ENCODE peak calls at places on chromosome 12, in four cellular contexts. N is PC-3, G is GM23248, B is GM23338. X is an unnamed sample.

GRCh38 chr12:95755236-95755865 is 35.2 kb downstream of the NTN4 start:
- DNase-seq in B (no peak), N (no peak), G (no peak), X (no peak)

GRCh38 chr12:13173012-13173441 is 23.5 kb upstream of the EMP1 start:
- DNase-seq in N (no peak), B (no peak), G (peak), X (no peak)

GRCh38 chr12:20798561-20798960 is 11.9 kb upstream of the SLCO1B3 start:
- DNase-seq in G (peak), B (peak), N (peak), X (peak)

GRCh38 chr12:66823857-66824570 is 145.1 kb upstream of the GRIP1 start:
- DNase-seq in N (peak), G (no peak), B (no peak), X (no peak)

GRCh38 chr12:118103601-118104382 is at the start of gene VSIG10:
- DNase-seq in G (peak), B (peak), N (peak), X (peak)

GRCh38 chr12:11719678-11720099 is 70.2 kb downstream of the ETV6 start:
- DNase-seq in B (peak), N (peak), G (peak), X (no peak)

GRCh38 chr12:67721216-67721615 is 72.7 kb downstream of the DYRK2 start:
- DNase-seq in B (no peak), G (peak), N (no peak), X (no peak)

GRCh38 chr12:106914796-106915634 is 40.7 kb upstream of the TMEM263 start:
- DNase-seq in N (no peak), G (no peak), B (no peak), X (no peak)

GRCh38 chr12:70236990-70237389 is 6.2 kb upstream of the CNOT2 start:
- DNase-seq in B (peak), N (no peak), G (no peak), X (no peak)

GRCh38 chr12:24838531-24838950 is 110.4 kb downstream of the BCAT1 start:
- DNase-seq in N (no peak), B (no peak), G (peak), X (no peak)

GRCh38 chr12:68964013-68964412 is 31.0 kb upstream of the CPM start:
- DNase-seq in N (no peak), B (no peak), G (no peak), X (no peak)

GRCh38 chr12:65533177-65533883 is 254.8 kb downstream of the MSRB3 start:
- DNase-seq in G (no peak), B (no peak), N (peak), X (no peak)

GRCh38 chr12:24227550-24227949 is 278.1 kb upstream of the SOX5 start:
- DNase-seq in N (no peak), G (no peak), B (no peak), X (no peak)

GRCh38 chr12:108683906-108684556 is 47.3 kb downstream of the CORO1C start:
- DNase-seq in G (peak), N (no peak), B (no peak), X (no peak)

GRCh38 chr12:127750076-127750840 is 516.7 kb upstream of the TMEM132C start:
- DNase-seq in N (no peak), B (no peak), G (peak), X (no peak)

GRCh38 chr12:50790081-50790480 is 26.2 kb downstream of the ATF1 start:
- DNase-seq in G (no peak), B (no peak), N (no peak), X (no peak)

GRCh38 chr12:92065018-92065499 is 80.6 kb downstream of the BTG1 start:
- DNase-seq in B (no peak), N (no peak), G (peak), X (peak)

GRCh38 chr12:46357438-46358324 is 14.9 kb downstream of the SLC38A2 start:
- DNase-seq in N (peak), B (peak), G (peak), X (no peak)

GRCh38 chr12:101992091-101992490 is 69.7 kb downstream of the WASHC3 start:
- DNase-seq in B (no peak), G (peak), N (no peak), X (no peak)

GRCh38 chr12:130765186-130765659 is 49.1 kb upstream of the RIMBP2 start:
- DNase-seq in N (peak), G (peak), B (no peak), X (peak)

GRCh38 chr12:19031032-19031431 is 98.5 kb upstream of the PLEKHA5 start:
- DNase-seq in B (no peak), N (peak), G (peak), X (no peak)

GRCh38 chr12:90021729-90022249 is 313.2 kb upstream of the ATP2B1 start:
- DNase-seq in B (no peak), N (no peak), G (no peak), X (no peak)

GRCh38 chr12:109715310-109716091 is 1.9 kb downstream of the FAM222A start:
- DNase-seq in N (no peak), G (peak), B (peak), X (no peak)

GRCh38 chr12:122669397-122670070 is 33.6 kb downstream of the HCAR2 start:
- DNase-seq in G (peak), N (peak), B (no peak), X (no peak)

GRCh38 chr12:116594325-116595038 is 35.3 kb downstream of the MAP1LC3B2 start:
- DNase-seq in B (no peak), G (no peak), N (no peak), X (peak)

GRCh38 chr12:122875590-122876220 is 20.2 kb downstream of the VPS37B start:
- DNase-seq in G (no peak), B (peak), N (no peak), X (peak)

GRCh38 chr12:91854725-91855124 is 290.9 kb downstream of the BTG1 start:
- DNase-seq in N (peak), G (peak), B (no peak), X (no peak)

GRCh38 chr12:117986705-117987469 is 18.1 kb upstream of the KSR2 start:
- DNase-seq in B (no peak), G (peak), N (peak), X (no peak)

GRCh38 chr12:130354407-130354806 is 16.7 kb downstream of the PIWIL1 start:
- DNase-seq in N (no peak), B (no peak), G (no peak), X (no peak)

GRCh38 chr12:120614873-120615272 is 25.6 kb upstream of the CABP1 start:
- DNase-seq in B (no peak), G (no peak), N (no peak), X (no peak)

GRCh38 chr12:120110550-120111501 is 5.7 kb downstream of the RAB35 start:
- DNase-seq in N (no peak), G (no peak), B (peak), X (peak)

GRCh38 chr12:69475237-69475984 is 5.2 kb downstream of the FRS2 start:
- DNase-seq in B (peak), N (no peak), G (peak), X (no peak)

GRCh38 chr12:12586879-12587675 is 24.4 kb upstream of the DUSP16 start:
- DNase-seq in N (peak), G (no peak), B (no peak), X (no peak)

GRCh38 chr12:86712425-86712843 is 456.2 kb upstream of the MGAT4C start:
- DNase-seq in N (peak), G (peak), B (no peak), X (no peak)

GRCh38 chr12:65965358-65965757 is 141.1 kb downstream of the HMGA2 start:
- DNase-seq in B (peak), G (peak), N (peak), X (no peak)

GRCh38 chr12:117161460-117162166 is 28.7 kb downstream of the FBXO21 start:
- DNase-seq in G (no peak), N (no peak), B (no peak), X (no peak)

GRCh38 chr12:68158427-68158826 is 1.1 kb downstream of the IFNG start:
- DNase-seq in B (peak), G (peak), N (peak), X (peak)

GRCh38 chr12:123532808-123533649 is 490 bp downstream of the RILPL1 start:
- DNase-seq in B (peak), G (peak), N (peak), X (peak)

GRCh38 chr12:54032220-54032619 is 630 bp upstream of the HOXC5 start:
- DNase-seq in N (no peak), B (no peak), G (no peak), X (no peak)

GRCh38 chr12:54032627-54033100 is at the start of gene HOXC5:
- DNase-seq in G (peak), N (peak), B (peak), X (peak)

GRCh38 chr12:54033980-54034783 is 1.3 kb downstream of the HOXC5 start:
- DNase-seq in N (no peak), G (peak), B (peak), X (no peak)

GRCh38 chr12:54034784-54035310 is 2.0 kb downstream of the HOXC5 start:
- DNase-seq in N (no peak), B (peak), G (peak), X (no peak)

DNA sequence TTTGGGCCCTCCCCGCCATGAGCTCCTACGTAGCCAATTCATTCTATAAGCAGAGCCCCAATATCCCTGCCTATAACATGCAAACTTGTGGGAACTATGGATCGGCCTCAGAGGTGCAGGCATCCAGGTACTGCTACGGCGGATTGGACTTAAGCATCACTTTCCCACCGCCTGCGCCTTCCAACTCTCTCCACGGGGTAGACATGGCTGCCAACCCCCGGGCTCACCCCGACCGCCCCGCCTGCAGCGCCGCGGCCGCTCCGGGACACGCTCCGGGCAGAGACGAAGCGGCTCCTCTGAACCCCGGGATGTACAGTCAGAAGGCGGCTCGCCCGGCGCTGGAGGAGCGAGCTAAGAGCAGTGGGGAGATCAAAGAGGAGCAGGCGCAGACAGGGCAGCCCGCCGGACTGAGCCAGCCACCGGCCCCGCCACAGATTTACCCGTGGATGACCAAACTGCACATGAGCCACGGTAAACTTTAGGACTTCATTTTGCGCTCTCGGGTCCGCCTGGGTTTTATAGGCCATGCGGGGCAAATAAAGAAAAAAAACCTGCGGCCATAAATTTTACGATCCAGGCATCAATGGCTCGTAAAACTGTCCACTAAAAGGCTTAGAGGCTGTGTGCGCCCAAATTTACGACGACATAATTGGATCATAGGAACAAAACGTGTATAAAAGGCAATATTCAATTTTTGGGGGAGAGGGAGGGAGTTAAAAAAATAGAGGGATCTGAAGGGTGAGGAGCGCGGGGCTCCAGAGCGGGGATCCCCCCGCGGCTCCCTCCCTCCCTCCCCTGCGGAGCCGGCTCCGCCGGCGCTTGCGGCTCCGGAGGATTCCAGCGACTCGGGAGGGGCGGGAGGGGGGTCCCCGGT is 493 bp downstream of the HOXC5 start:
- DNase-seq in G (peak), B (peak), N (peak), X (no peak)
- TF ChIP-seq EZH2phosphoT487 in G (no peak), B (peak), N (peak), X (no peak)

DNA sequence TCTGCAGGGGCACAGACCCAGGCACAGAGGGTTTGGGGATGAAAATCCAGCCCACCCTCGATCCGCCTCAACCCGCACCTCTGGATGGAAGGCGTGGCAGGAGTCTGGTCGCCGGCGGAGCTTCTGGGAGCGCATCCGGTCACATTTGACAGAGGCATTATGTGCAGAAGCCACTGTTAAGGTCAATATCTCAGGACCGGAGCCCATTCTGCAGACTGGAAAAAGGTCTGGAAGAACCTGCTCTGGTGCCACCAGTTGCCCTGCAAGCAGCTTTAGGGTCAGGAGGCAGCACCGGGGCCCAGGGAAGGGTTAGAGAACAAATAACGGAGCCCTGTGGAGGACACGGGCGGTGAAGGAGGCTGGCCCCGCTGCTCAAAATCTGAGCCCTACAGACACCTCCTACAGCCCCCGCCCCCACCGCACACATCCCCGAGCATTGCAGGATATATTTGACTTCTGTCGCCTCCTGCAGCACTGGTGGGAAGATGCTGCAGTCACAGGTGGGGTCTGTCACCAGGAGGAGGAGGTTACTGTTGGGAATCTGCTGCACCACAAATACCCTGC is 25.1 kb upstream of the LRTM2 start:
- DNase-seq in N (no peak), G (no peak), B (no peak), X (peak)
- H2AFZ ChIP-seq in N (peak), G (peak), B (peak), X (peak)

GRCh38 chr12:52130695-52131094 is 51.2 kb downstream of the SMIM41 start:
- DNase-seq in B (peak), G (no peak), N (no peak), X (no peak)
- TF ChIP-seq EZH2phosphoT487 in B (no peak), G (no peak), N (no peak), X (no peak)

GRCh38 chr12:53232641-53233538 is 881 bp upstream of the RARG start:
- DNase-seq in G (peak), N (peak), B (peak), X (no peak)

GRCh38 chr12:53231859-53232640 is at the start of gene RARG:
- DNase-seq in N (peak), B (peak), G (peak), X (no peak)

GRCh38 chr12:53235164-53235563 is 3.2 kb upstream of the RARG start:
- DNase-seq in N (no peak), B (no peak), G (no peak), X (no peak)

GRCh38 chr12:53234236-53234635 is 2.2 kb upstream of the RARG start:
- DNase-seq in N (no peak), B (peak), G (peak), X (no peak)

DNA sequence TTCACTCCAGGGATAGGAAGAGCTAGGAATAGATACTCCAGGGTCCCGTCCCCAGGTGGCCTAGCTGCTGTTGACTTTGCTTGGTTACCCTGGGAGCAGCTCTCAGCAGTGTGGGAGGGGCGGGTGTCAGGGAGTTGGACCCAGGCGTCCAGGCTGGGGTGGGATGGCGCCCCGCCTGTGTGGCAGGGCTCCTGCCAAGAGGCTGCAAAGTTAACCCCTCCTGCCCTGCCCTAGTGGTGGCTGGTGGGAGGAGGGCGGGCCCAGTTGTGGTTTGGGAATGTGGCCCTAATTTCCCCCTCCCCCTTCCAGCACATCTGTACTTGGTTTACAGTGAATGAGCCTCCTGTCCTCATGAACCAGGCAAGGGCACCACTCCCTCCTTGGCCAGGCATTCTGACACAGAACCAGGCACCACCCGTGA is 1.7 kb upstream of the RARG start:
- DNase-seq in G (peak), B (peak), N (no peak), X (no peak)
- H2AFZ ChIP-seq in G (peak), B (peak), N (no peak), X (no peak)

GRCh38 chr12:78402366-78403134 is 462.0 kb upstream of the SYT1 start:
- DNase-seq in N (no peak), B (no peak), G (no peak), X (no peak)
- TF ChIP-seq EZH2phosphoT487 in N (no peak), B (no peak), G (no peak), X (no peak)

GRCh38 chr12:31835276-31835882 is 106.6 kb upstream of the AMN1 start:
- DNase-seq in B (no peak), G (no peak), N (no peak), X (peak)
- H2AFZ ChIP-seq in B (no peak), G (no peak), N (no peak), X (peak)

GRCh38 chr12:81257952-81258551 is 180.2 kb downstream of the ACSS3 start:
- DNase-seq in G (peak), B (peak), N (peak), X (peak)

GRCh38 chr12:81255947-81256346 is 178.1 kb downstream of the ACSS3 start:
- DNase-seq in G (no peak), B (peak), N (no peak), X (no peak)

GRCh38 chr12:81253360-81253759 is 175.5 kb downstream of the ACSS3 start:
- DNase-seq in G (no peak), B (no peak), N (no peak), X (no peak)

GRCh38 chr12:81255456-81255855 is 177.6 kb downstream of the ACSS3 start:
- DNase-seq in G (no peak), N (no peak), B (no peak), X (no peak)

GRCh38 chr12:81252228-81252627 is 174.3 kb downstream of the ACSS3 start:
- DNase-seq in N (no peak), G (peak), B (no peak), X (no peak)
- TF ChIP-seq EZH2phosphoT487 in N (no peak), G (no peak), B (no peak), X (no peak)

DNA sequence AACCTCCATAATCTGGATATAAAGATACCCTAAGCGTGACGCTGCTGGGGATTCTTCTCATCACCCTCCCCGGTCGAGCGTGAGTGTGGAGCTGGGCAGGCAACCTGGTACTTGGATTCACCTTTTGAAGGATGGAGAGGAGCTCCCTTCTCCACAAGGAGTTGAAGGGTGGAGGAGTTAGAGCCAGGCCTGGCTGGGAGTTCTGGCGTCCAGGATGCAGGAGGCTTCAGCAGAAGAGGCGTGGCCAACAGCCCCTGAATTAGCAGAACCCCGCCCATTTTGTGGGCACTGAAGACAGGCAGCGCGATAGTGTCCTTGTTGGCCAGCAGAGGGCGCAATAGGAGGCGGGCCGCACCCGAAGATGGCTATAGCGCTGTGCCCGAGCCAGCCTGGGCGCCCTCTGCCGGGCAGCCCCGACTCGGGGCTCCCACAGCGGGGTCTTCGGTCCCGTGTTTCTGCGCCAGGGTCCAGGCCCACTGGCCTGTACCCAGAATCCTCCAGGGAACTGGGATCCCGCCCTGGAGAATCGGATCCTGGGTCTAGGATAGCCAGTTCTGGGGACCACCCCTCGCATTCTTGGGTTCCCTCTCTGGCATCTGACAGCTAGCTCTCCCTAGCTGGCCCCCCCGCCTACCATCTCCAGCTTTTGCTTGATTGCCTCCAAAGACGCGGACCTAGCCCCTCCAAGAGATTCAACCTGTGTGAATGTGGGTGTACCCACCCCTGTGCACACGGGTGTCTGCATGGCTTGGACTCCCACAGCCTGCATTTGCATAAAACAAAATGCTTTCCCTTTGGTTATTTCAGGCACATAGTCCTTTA is 26.0 kb upstream of the SMUG1 start:
- DNase-seq in N (peak), G (peak), B (peak), X (peak)
- H2AFZ ChIP-seq in N (peak), G (peak), B (peak), X (peak)